ENCODE peak calls at places on chromosomes 11 and 22, in eight cellular contexts. G is adipocyte, U is fibroblast of lung, O is colonic mucosa, T is neuronal stem cell, P is heart left ventricle, W is left lung, B is tibial artery. C is an unnamed sample. For H3K4me1 and H3K9me3, the result is how much of the 10 kb centered on the place peaks cover.

GRCh38 chr11:109929308-109929707 is 163.9 kb upstream of the ZC3H12C start:
- DNase-seq in T (no peak), O (no peak), G (no peak), W (no peak), U (no peak), B (no peak), P (no peak), C (no peak)

GRCh38 chr11:133705873-133706272 is 139.4 kb downstream of the SPATA19 start:
- DNase-seq in G (no peak), U (no peak), W (no peak), B (no peak), O (no peak), T (no peak), P (no peak), C (no peak)

GRCh38 chr11:107770546-107770945 is 58.7 kb upstream of the SLN start:
- DNase-seq in T (no peak), W (no peak), B (no peak), P (no peak), O (no peak), G (peak), U (peak), C (no peak)

GRCh38 chr22:30547188-30547587 is 647 bp upstream of the SEC14L6 start:
- DNase-seq in W (no peak), B (no peak), G (no peak), P (peak), U (no peak), T (no peak), O (no peak), C (no peak)

GRCh38 chr11:62539238-62539925 is 7.2 kb downstream of the AHNAK start:
- DNase-seq in P (peak), O (peak), U (peak), G (peak), B (no peak), W (peak), T (no peak), C (no peak)

GRCh38 chr11:58451585-58451984 is 9.5 kb upstream of the OR5B12 start:
- DNase-seq in B (no peak), P (no peak), O (no peak), U (peak), W (no peak), T (no peak), G (no peak), C (no peak)

GRCh38 chr11:46250071-46251052 is 27.1 kb upstream of the CREB3L1 start:
- DNase-seq in O (no peak), P (no peak), T (no peak), B (no peak), W (no peak), U (peak), G (no peak), C (no peak)

GRCh38 chr11:59267196-59267595 is 54.5 kb upstream of the MPEG1 start:
- DNase-seq in U (no peak), G (no peak), O (no peak), B (no peak), W (no peak), T (no peak), P (no peak), C (no peak)

GRCh38 chr11:57370251-57370650 is 10.7 kb downstream of the PRG3 start:
- DNase-seq in W (peak), U (peak), T (no peak), B (no peak), P (no peak), G (peak), O (no peak), C (no peak)

GRCh38 chr11:106983251-106983650 is 35.0 kb downstream of the GUCY1A2 start:
- DNase-seq in T (no peak), G (no peak), W (no peak), O (no peak), P (no peak), U (no peak), B (no peak), C (no peak)

GRCh38 chr11:118922745-118923627 is 2.7 kb downstream of the BCL9L start:
- DNase-seq in T (no peak), P (no peak), W (peak), O (no peak), B (peak), U (no peak), G (peak), C (no peak)

GRCh38 chr11:72331761-72332160 is 87.8 kb upstream of the PHOX2A start:
- DNase-seq in O (no peak), T (no peak), W (no peak), U (no peak), G (no peak), B (no peak), P (no peak), C (no peak)

GRCh38 chr11:8224161-8224591 is 39.5 kb downstream of the LMO1 start:
- DNase-seq in O (no peak), P (peak), B (no peak), G (no peak), W (no peak), U (no peak), T (no peak), C (no peak)

GRCh38 chr11:116035972-116036371 is 531.8 kb upstream of the CADM1 start:
- DNase-seq in G (no peak), T (no peak), B (no peak), P (no peak), W (no peak), O (no peak), U (no peak), C (no peak)

GRCh38 chr22:38927033-38927789 is 30.2 kb upstream of the APOBEC3A start:
- DNase-seq in W (peak), B (peak), U (peak), O (peak), G (peak), T (peak), P (peak), C (peak)

GRCh38 chr11:118081241-118081958 is 4.5 kb downstream of the TMPRSS4 start:
- DNase-seq in O (no peak), W (no peak), P (no peak), T (no peak), G (no peak), U (no peak), B (no peak), C (no peak)

GRCh38 chr11:70468256-70469230 is 70.2 kb downstream of the CTTN start:
- DNase-seq in O (no peak), W (no peak), U (no peak), B (no peak), T (no peak), G (no peak), P (no peak), C (no peak)

GRCh38 chr11:70464509-70465361 is 66.4 kb downstream of the CTTN start:
- DNase-seq in U (no peak), W (peak), B (no peak), P (no peak), O (no peak), T (no peak), G (no peak), C (no peak)

GRCh38 chr11:70467196-70468085 is 69.1 kb downstream of the CTTN start:
- DNase-seq in U (no peak), G (peak), P (peak), W (peak), O (peak), B (peak), T (peak), C (no peak)

GRCh38 chr11:70466154-70466553 is 67.8 kb downstream of the CTTN start:
- DNase-seq in T (no peak), B (no peak), W (no peak), P (no peak), G (no peak), O (no peak), U (peak), C (no peak)

GRCh38 chr11:70466596-70466995 is 68.3 kb downstream of the CTTN start:
- DNase-seq in W (no peak), B (no peak), O (no peak), P (no peak), T (no peak), U (no peak), G (no peak), C (no peak)
- H3K4me1 ChIP-seq in W (under half), B (under half), O (under half), P (under half), T (under half), U (under half), G (under half), C (under half)

GRCh38 chr11:134911514-134912180 is 499.6 kb upstream of the B3GAT1 start:
- DNase-seq in T (no peak), P (no peak), B (no peak), G (no peak), W (no peak), O (no peak), U (no peak), C (no peak)
- H3K9me3 ChIP-seq in T (under half), P (under half), B (under half), G (under half), W (under half), O (under half), U (under half), C (under half)

GRCh38 chr11:86046111-86046510 is 22.8 kb downstream of the PICALM start:
- DNase-seq in W (no peak), B (no peak), G (no peak), U (peak), T (no peak), O (no peak), P (no peak), C (no peak)
- H3K4me1 ChIP-seq in W (half or more), B (half or more), G (half or more), U (under half), T (under half), O (under half), P (half or more), C (under half)

DNA sequence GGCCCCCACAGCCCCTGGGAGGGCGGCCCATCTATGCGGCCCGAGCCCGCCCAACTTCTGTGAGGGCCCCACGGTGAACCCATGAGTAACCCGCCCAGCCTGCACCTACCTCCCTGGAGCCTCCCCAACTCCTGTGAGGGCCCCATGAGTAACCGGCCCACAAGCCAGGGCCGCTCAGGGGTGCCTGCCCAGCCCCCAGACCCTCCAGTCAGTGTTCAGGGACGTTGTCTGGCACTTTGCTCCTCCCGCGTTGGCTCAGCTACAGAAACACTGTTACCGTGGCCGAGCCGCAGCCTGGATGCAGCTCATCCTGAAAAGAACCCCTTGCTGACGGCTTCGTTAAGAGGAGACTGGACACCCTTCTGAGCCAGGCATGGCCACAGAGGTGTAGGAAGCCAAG is 179.6 kb downstream of the BRD1 start:
- DNase-seq in W (peak), B (no peak), O (no peak), T (no peak), P (peak), U (no peak), G (no peak), C (no peak)
- H3K9me3 ChIP-seq in W (under half), B (under half), O (under half), T (under half), P (under half), U (under half), G (under half), C (under half)

DNA sequence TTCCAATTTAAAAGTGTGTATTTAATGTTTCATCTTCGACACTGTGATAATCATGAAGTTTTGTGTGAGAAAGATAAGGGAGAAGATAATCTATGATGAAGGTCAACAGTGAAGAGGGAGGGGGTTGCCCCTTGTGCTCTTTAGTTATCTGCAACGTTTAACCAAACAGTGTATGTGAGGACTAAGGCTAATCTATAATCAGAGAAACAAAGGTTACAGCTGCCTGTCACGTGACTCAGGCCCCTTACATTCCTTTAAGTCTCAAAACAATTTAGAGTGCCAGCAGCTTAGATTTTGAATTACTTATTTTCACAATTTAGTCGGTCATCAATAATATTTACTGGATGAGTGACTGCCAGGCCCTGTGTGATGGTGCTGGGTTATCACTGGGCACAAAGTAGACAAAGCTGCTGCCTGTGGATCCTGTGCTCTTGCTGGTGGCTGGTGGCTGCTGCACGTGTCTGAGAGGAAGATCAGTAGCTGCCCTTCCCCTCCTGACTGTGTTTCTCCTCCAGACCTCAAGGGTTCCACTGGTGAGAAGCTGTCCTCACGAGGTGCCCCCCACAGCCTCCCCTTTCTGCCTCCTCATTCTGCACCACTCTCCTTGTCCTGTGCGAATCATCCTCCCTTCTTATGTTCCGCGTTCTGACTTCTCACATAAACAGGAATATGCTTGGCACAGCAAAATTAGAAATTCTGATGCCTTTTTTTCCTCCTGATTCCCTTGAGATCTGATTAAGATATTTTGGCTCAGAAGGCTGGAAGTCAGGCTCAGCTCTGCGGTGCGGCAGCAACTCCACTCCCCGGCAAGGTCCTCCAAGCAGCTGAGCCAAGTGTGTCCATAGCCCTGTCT is 331.1 kb upstream of the B3GAT1 start:
- DNase-seq in T (no peak), O (no peak), W (no peak), U (no peak), B (no peak), P (no peak), G (no peak), C (no peak)
- H3K4me1 ChIP-seq in T (under half), O (under half), W (under half), U (under half), B (under half), P (under half), G (under half), C (under half)

GRCh38 chr22:47232753-47233152 is 470.3 kb downstream of the TBC1D22A start:
- DNase-seq in W (no peak), G (no peak), T (no peak), P (no peak), U (no peak), B (no peak), O (no peak), C (no peak)

GRCh38 chr22:47228767-47229166 is 466.3 kb downstream of the TBC1D22A start:
- DNase-seq in T (no peak), U (no peak), P (no peak), O (no peak), B (no peak), W (no peak), G (no peak), C (no peak)

GRCh38 chr22:47231759-47232158 is 469.3 kb downstream of the TBC1D22A start:
- DNase-seq in T (no peak), B (no peak), O (no peak), W (no peak), P (no peak), U (no peak), G (no peak), C (no peak)

GRCh38 chr22:47233316-47234243 is 471.1 kb downstream of the TBC1D22A start:
- DNase-seq in P (no peak), B (no peak), U (no peak), W (no peak), G (no peak), T (no peak), O (no peak), C (no peak)

GRCh38 chr22:47232197-47232596 is 469.7 kb downstream of the TBC1D22A start:
- DNase-seq in T (no peak), W (no peak), O (no peak), B (no peak), G (no peak), U (no peak), P (no peak), C (no peak)
- H3K9me3 ChIP-seq in T (under half), W (under half), O (under half), B (under half), G (under half), U (under half), P (under half), C (under half)

GRCh38 chr22:46045459-46046298 is 68.7 kb upstream of the WNT7B start:
- DNase-seq in B (peak), O (no peak), P (no peak), G (no peak), U (no peak), W (peak), T (no peak), C (no peak)

GRCh38 chr22:46043339-46043738 is 66.4 kb upstream of the WNT7B start:
- DNase-seq in T (no peak), O (no peak), B (peak), G (no peak), P (no peak), U (no peak), W (no peak), C (no peak)

GRCh38 chr22:46043816-46044717 is 67.1 kb upstream of the WNT7B start:
- DNase-seq in T (no peak), P (no peak), O (peak), G (no peak), U (peak), B (peak), W (no peak), C (no peak)

GRCh38 chr22:46046299-46046685 is 69.3 kb upstream of the WNT7B start:
- DNase-seq in B (no peak), O (no peak), T (no peak), P (no peak), G (no peak), W (peak), U (no peak), C (no peak)

GRCh38 chr22:46044718-46045458 is 67.9 kb upstream of the WNT7B start:
- DNase-seq in U (peak), P (peak), T (no peak), G (peak), O (no peak), W (peak), B (peak), C (no peak)
- H3K4me1 ChIP-seq in U (under half), P (half or more), T (under half), G (half or more), O (under half), W (half or more), B (half or more), C (under half)

C was measured in iPS DF 6.9.